ENCODE peak calls at places on chromosomes 5 and 9, in four cellular contexts. V is adrenal gland, I is gastrocnemius medialis, S is tibial nerve. G is an unnamed sample.
A peak's percentile ranks its signal among the peaks of the same experiment; 100 is the strongest.

GRCh38 chr9:37412431-37413151 is 9.9 kb upstream of the GRHPR start:
- DNase-seq in V (no peak), I (peak; percentile 89), S (no peak), G (no peak)

GRCh38 chr9:113876806-113877236 is 712 bp downstream of the ZNF618 start:
- DNase-seq in S (no peak), V (no peak), I (no peak), G (no peak)

GRCh38 chr5:75037106-75037505 is 15.3 kb downstream of the GCNT4 start:
- DNase-seq in V (no peak), I (no peak), S (no peak), G (no peak)

GRCh38 chr5:32047056-32047455 is 127.1 kb downstream of the GOLPH3 start:
- DNase-seq in V (no peak), I (no peak), S (no peak), G (no peak)

GRCh38 chr5:97534166-97534565 is 351.1 kb upstream of the RIOK2 start:
- DNase-seq in V (peak; percentile 16), I (no peak), S (no peak), G (no peak)

GRCh38 chr9:70013598-70014196 is 30.0 kb upstream of the MAMDC2 start:
- DNase-seq in V (no peak), S (no peak), I (peak; percentile 72), G (peak; percentile 85)

GRCh38 chr9:127557998-127558546 is 54.0 kb upstream of the STXBP1 start:
- DNase-seq in I (no peak), V (no peak), S (no peak), G (no peak)

GRCh38 chr9:25519286-25519685 is 159.0 kb downstream of the TUSC1 start:
- DNase-seq in V (no peak), S (no peak), I (no peak), G (no peak)

GRCh38 chr9:34663296-34663590 is 786 bp upstream of the CCL27 start:
- DNase-seq in S (no peak), I (no peak), V (no peak), G (no peak)

GRCh38 chr5:107500840-107501239 is 169.9 kb downstream of the EFNA5 start:
- DNase-seq in S (no peak), I (no peak), V (no peak), G (no peak)

GRCh38 chr5:147763791-147764525 is 18.6 kb downstream of the JAKMIP2 start:
- DNase-seq in V (no peak), S (no peak), I (no peak), G (no peak)

GRCh38 chr9:35114113-35114847 is 1.4 kb downstream of the ATOSB start:
- DNase-seq in S (peak; percentile 73), V (peak; percentile 87), I (peak; percentile 69), G (peak; percentile 69)

GRCh38 chr5:34833991-34834793 is 4.8 kb upstream of the TTC23L start:
- DNase-seq in V (no peak), S (no peak), I (no peak), G (no peak)

GRCh38 chr9:129023036-129023907 is 4.9 kb downstream of the SH3GLB2 start:
- DNase-seq in V (peak; percentile 93), I (peak; percentile 95), S (no peak), G (peak; percentile 64)

GRCh38 chr9:134944351-134944802 is 26.7 kb upstream of the FCN1 start:
- DNase-seq in I (peak; percentile 10), V (no peak), S (no peak), G (peak; percentile 41)

GRCh38 chr5:119360905-119361605 is 5.2 kb downstream of the TNFAIP8 start:
- DNase-seq in V (no peak), S (no peak), I (no peak), G (no peak)

GRCh38 chr9:131503626-131504465 is 1.1 kb downstream of the POMT1 start:
- DNase-seq in I (no peak), V (no peak), S (no peak), G (no peak)

GRCh38 chr5:135851186-135851906 is 16.9 kb downstream of the SLC25A48 start:
- DNase-seq in I (no peak), S (no peak), V (no peak), G (no peak)

GRCh38 chr9:94950040-94950732 is 223.7 kb downstream of the AOPEP start:
- DNase-seq in I (peak; percentile 30), V (no peak), S (no peak), G (no peak)

GRCh38 chr5:107230367-107230766 is 440.4 kb downstream of the EFNA5 start:
- DNase-seq in I (no peak), V (no peak), S (no peak), G (no peak)

GRCh38 chr5:120413706-120414105 is 50.4 kb upstream of the PRR16 start:
- DNase-seq in S (no peak), V (no peak), I (no peak), G (no peak)

GRCh38 chr5:1107167-1108007 is 4.5 kb downstream of the SLC12A7 start:
- DNase-seq in I (no peak), S (no peak), V (no peak), G (no peak)

GRCh38 chr5:136174021-136174659 is 18.8 kb downstream of the SMIM32 start:
- DNase-seq in V (no peak), I (no peak), S (no peak), G (no peak)

GRCh38 chr5:169091396-169091980 is 209.5 kb downstream of the SLIT3 start:
- DNase-seq in V (peak; percentile 18), I (no peak), S (no peak), G (no peak)

GRCh38 chr5:177303925-177304391 is 359 bp downstream of the PRELID1 start:
- DNase-seq in I (no peak), V (no peak), S (no peak), G (no peak)

GRCh38 chr9:121266906-121267650 is 884 bp upstream of the GSN start:
- DNase-seq in I (no peak), S (no peak), V (no peak), G (peak; percentile 50)

GRCh38 chr9:123834218-123834906 is 95.6 kb downstream of the DENND1A start:
- DNase-seq in I (no peak), S (no peak), V (no peak), G (no peak)

GRCh38 chr9:135282001-135282731 is 194.7 kb downstream of the OLFM1 start:
- DNase-seq in I (peak; percentile 25), V (peak; percentile 76), S (peak; percentile 26), G (peak; percentile 51)

GRCh38 chr5:116626272-116626723 is 51.7 kb upstream of the SEMA6A start:
- DNase-seq in S (peak; percentile 82), V (peak; percentile 84), I (peak; percentile 69), G (peak; percentile 88)

GRCh38 chr5:10439692-10440091 is 2.0 kb upstream of the ROPN1L start:
- DNase-seq in V (no peak), S (no peak), I (no peak), G (no peak)
- TF ChIP-seq POLR2A in V (no peak), S (no peak), I (no peak), G (no peak)

DNA sequence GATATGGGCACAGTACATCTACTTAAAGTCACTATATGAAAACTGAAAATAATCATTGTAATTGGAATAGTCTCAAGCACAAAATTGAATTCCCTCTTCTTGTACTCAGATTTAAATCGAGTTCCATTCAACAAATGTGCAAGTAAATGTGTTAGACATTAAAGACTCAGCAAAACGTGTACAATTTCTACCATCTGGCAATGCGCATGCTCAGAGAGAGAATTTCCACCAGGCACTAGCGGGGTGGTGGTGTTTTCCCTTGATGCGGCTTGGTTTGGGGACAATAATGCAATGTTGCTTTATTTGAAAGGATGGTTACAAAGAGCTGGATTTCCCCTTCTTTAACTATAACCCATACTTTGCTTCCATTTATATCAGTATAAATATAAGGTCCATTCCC is 59.4 kb downstream of the ADAMTS12 start:
- DNase-seq in I (no peak), S (no peak), V (no peak), G (no peak)
- TF ChIP-seq POLR2A in I (no peak), S (no peak), V (no peak), G (no peak)

DNA sequence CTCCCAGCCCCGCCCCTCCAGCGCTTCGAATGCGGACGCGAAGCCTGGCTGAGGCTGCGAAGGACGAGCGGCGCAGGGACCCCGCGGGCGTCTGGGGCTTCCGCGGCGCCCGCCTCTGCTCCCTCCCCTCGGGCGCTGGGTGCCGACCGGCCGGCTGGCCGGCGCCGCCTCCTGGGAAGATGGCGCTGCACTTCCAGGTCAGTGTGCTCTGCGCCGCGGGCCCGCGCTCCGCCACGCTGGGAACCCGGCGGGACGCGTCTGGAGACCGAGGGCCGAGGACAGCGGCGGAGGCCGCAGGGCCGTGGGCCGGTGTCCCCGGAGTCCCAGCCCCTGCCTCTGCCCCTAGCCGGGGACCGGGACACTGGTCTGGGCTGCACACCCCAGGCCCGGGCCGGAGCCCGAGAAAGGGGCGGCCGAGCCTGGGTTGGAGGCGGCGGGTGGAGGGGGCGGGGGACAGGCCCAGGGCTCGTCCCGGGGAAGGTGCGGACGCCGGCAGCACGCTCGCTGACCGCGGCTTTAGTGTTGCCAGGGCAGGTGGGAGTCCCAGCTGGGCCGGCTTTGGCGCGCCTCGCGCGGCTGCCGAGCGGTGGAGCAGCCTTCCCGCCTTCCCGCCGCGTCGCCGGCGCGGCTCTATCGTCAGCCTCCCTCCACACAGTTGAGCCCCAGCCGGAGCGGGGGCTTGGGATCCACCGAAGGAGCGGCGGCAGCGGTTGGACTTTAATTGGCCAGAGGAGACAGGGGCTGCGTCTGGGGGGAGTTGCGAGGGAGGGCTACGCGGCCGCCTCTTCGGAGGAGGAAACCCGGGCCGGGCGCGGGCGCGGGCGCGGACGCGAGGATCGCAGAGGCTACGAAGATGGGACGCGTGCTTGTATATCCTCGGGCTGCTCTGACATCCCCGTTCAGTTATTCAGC is at the start of gene RANBP17:
- DNase-seq in I (no peak), V (peak; percentile 57), S (no peak), G (no peak)
- TF ChIP-seq POLR2A in I (no peak), V (peak; percentile 51), S (no peak), G (no peak)

GRCh38 chr5:173915310-173916005 is 27.3 kb downstream of the CPEB4 start:
- DNase-seq in V (no peak), S (no peak), I (no peak), G (no peak)

GRCh38 chr5:173919443-173919842 is 31.3 kb downstream of the CPEB4 start:
- DNase-seq in I (no peak), S (no peak), V (no peak), G (no peak)

GRCh38 chr5:173916233-173916632 is 28.1 kb downstream of the CPEB4 start:
- DNase-seq in S (no peak), I (no peak), V (no peak), G (no peak)

GRCh38 chr5:173920024-173920753 is 32.0 kb downstream of the CPEB4 start:
- DNase-seq in V (no peak), I (no peak), S (no peak), G (no peak)

DNA sequence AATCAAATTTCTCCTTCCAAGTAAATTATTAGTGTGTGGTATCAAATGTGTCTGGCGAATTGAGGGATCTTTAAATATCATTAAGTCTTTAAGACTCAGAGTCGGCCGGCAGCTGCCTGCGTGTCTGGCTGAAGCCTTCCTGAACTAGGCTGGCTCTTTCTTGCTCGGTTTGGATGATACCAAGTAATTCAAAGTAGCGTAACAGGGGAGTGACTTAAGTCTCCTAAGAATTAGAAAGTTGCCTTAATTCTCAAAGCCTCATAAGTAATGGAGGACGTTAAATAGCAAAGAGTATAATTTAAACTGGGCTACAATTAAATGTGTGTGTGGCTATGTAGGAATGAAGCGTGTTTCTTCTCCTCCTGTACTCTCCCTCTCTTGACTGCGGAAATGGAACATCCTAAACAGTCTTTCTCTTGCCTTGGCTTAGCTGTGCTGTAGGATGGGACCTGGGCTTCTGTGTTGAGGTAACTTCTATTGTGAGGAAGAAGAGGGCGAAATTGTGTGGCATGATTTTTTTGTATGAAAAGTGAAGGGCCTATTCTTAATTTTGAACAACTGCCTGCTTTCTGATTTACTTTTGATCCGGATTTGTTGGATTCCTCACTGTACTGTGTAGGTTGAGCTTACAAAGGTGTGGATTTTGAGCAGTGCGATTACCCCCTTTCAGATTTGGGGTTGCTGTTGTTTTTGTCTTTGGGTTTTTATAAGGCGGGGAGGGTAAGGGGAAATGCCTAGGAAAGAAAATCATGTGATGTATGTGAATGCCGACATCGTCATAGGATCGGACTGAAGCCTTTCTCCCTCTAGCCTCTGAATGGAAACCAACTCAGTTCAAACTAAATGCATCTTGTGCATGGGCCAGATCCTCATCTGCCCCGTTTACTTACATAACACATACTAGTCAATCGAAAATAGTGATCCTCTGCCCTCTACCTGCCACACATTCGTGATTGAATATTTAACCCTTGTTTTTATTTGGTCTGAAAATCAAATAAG is 29.9 kb downstream of the CPEB4 start:
- DNase-seq in S (no peak), V (peak; percentile 64), I (peak; percentile 62), G (peak; percentile 55)
- TF ChIP-seq POLR2A in S (peak; percentile 35), V (peak; percentile 30), I (peak; percentile 65), G (peak; percentile 52)

G was measured in uterus.